ENCODE peak calls at places on chromosomes 12 and 14, in four cellular contexts. A, Y, R and J are unnamed samples. For H3K27me3, the result is how much of the 10 kb centered on the place peaks cover.

GRCh38 chr12:62481843-62482540 is 15.4 kb downstream of the MON2 start:
- DNase-seq in R (no peak), A (no peak), Y (no peak), J (no peak)

GRCh38 chr14:31622060-31622459 is 60.9 kb downstream of the NUBPL start:
- DNase-seq in R (no peak), Y (no peak), A (no peak), J (no peak)

GRCh38 chr12:39064712-39065111 is 159.3 kb upstream of the CPNE8 start:
- DNase-seq in A (no peak), R (no peak), Y (no peak), J (no peak)

GRCh38 chr14:106024983-106025604 is 498.7 kb downstream of the TMEM121 start:
- DNase-seq in R (no peak), Y (no peak), A (no peak), J (no peak)

GRCh38 chr14:64232095-64232830 is 61.9 kb downstream of the ESR2 start:
- DNase-seq in Y (no peak), R (no peak), A (no peak), J (peak)

GRCh38 chr14:92598549-92598905 is 84.9 kb downstream of the RIN3 start:
- DNase-seq in A (no peak), Y (no peak), R (no peak), J (no peak)

GRCh38 chr12:38350342-38351181 is 34.0 kb downstream of the ALG10B start:
- DNase-seq in R (no peak), A (no peak), Y (no peak), J (peak)

GRCh38 chr14:72040528-72040927 is 108.3 kb downstream of the RGS6 start:
- DNase-seq in Y (no peak), R (no peak), A (no peak), J (no peak)

GRCh38 chr14:91555531-91555930 is 45.4 kb upstream of the PPP4R3A start:
- DNase-seq in A (no peak), Y (no peak), R (no peak), J (no peak)

DNA sequence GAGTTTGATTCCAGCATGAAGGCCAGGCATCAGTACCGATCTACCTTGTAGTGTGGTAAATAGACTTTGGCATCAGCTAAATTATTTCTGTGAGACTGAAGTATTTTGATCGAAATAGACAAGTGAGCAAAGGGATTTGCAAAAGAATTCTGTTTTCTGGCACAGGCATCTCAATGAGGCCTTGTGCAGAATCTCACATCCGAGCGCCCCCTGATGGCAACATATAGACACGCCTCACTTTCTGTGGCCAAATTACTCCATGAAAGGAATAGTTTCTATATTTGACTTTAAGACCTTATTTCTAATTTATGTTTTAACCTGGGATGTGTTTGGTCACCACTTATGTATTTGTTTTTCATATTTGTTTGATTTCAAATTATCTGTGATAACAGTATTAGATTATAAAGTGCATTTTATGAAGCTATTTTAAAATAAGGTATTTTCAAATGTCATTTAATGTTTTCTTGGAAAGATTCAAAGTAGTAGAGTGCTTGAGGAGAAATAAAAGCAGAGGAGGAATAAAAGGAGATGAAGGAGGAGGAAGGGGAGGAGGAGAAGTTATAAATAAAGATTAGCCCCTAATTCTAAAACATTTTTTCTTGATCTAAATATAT is 731.9 kb downstream of the NRXN3 start:
- DNase-seq in R (no peak), Y (no peak), A (peak), J (no peak)
- TF ChIP-seq CTCF in R (no peak), Y (no peak), A (no peak), J (peak)

GRCh38 chr12:24078318-24078765 is 128.9 kb upstream of the SOX5 start:
- DNase-seq in R (no peak), Y (no peak), A (no peak), J (no peak)
- H3K4me3 ChIP-seq in R (no peak), Y (no peak), A (no peak), J (no peak)

DNA sequence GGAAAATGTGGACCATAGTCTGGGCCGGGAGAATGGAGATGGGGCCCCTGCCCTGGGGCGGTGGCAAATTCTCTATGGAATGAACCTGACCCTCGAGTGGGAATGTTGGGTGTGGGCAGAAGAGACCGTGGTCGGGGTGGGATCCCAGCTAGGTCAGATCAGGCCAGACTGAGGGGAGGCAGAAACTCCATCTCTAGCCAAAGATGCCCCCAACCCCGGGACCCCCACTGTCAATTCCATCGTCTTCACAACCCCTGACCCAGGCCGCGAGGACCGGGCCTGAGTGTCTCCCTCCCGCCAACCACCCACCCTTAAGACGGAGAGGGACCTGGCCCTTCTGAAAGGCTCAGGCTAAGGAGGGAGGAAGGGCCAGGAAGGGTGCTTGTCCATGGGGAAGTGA is 733 bp downstream of the PLEKHD1 start:
- DNase-seq in R (no peak), A (no peak), Y (no peak), J (no peak)
- H3K27me3 ChIP-seq in R (under half), A (half or more), Y (under half), J (under half)

GRCh38 chr12:123269395-123269892 is 2.2 kb downstream of the CDK2AP1 start:
- DNase-seq in A (peak), R (peak), Y (no peak), J (peak)
- TF ChIP-seq CTCF in A (no peak), R (no peak), Y (no peak), J (peak)

GRCh38 chr14:20626274-20626673 is 15.2 kb downstream of the OR6S1 start:
- DNase-seq in Y (no peak), R (no peak), A (no peak), J (no peak)
- H3K4me3 ChIP-seq in Y (no peak), R (no peak), A (no peak), J (no peak)

DNA sequence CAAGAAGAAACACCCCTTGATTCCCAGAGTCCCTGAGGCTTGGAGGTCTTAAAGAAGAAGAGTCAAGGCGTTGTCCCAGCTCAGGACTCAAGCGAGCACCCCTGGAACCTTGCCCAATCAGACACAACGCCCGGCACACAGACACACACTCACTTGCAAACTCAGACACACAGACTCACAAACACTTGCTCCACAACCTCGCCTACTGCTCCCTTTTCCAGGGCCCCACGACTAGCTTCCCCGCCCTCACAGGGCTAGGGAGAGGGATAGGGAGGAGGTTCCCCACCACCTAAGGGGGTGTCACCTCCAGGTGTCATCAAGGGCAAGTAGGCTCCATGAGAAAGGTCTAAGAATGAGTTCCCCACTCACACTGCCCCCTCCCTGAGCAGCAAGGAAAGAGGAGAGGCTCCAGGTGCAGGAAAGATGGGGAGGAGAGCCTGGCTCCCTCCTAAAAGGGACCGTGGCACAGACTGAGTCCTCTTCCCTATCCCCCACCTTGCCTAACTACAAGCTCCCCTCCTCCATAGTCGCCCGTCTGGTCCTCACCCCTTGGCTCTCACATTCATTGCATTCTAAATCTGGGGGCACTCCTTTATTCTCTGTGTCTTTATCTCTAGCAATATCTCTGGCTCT is 717 bp downstream of the WNT10B start:
- DNase-seq in Y (no peak), A (no peak), R (no peak), J (no peak)
- H3K27me3 ChIP-seq in Y (under half), A (half or more), R (under half), J (under half)

DNA sequence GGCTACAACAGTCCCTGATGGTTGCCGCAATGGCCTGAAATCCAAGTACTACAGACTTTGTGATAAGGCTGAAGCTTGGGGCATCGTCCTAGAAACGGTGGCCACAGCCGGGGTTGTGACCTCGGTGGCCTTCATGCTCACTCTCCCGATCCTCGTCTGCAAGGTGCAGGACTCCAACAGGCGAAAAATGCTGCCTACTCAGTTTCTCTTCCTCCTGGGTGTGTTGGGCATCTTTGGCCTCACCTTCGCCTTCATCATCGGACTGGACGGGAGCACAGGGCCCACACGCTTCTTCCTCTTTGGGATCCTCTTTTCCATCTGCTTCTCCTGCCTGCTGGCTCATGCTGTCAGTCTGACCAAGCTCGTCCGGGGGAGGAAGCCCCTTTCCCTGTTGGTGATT is 16.9 kb downstream of the GPRC5A start:
- DNase-seq in R (no peak), A (no peak), Y (no peak), J (no peak)
- TF ChIP-seq CTCF in R (no peak), A (no peak), Y (no peak), J (no peak)

GRCh38 chr14:95876769-95877490 is at the start of gene TUNAR:
- DNase-seq in A (no peak), Y (no peak), R (no peak), J (no peak)
- H3K4me3 ChIP-seq in A (no peak), Y (no peak), R (peak), J (no peak)